ENCODE peak calls at places on chromosomes 6 and 20, in four cellular contexts. E is H1, U is Peyer's patch, H is uterus. L is an unnamed sample.

GRCh38 chr6:150573041-150573681 is 26.5 kb upstream of the PLEKHG1 start:
- DNase-seq in E (no peak), H (no peak), U (no peak), L (no peak)

GRCh38 chr6:15793288-15793687 is 130.5 kb upstream of the DTNBP1 start:
- DNase-seq in H (no peak), U (no peak), E (no peak), L (no peak)

GRCh38 chr20:25494506-25495188 is 87.2 kb downstream of the GINS1 start:
- DNase-seq in U (no peak), H (no peak), E (no peak), L (no peak)

GRCh38 chr6:56637640-56638039 is 5.0 kb downstream of the DST start:
- DNase-seq in E (no peak), H (no peak), U (no peak), L (peak; percentile 11)

GRCh38 chr20:36784900-36785299 is 11.3 kb upstream of the DSN1 start:
- DNase-seq in U (no peak), H (peak; percentile 62), E (no peak), L (no peak)

GRCh38 chr6:37491830-37492208 is 7.9 kb downstream of the CCDC167 start:
- DNase-seq in H (no peak), E (no peak), U (no peak), L (no peak)

GRCh38 chr6:110596354-110596753 is 119.9 kb upstream of the SLC22A16 start:
- DNase-seq in H (no peak), E (no peak), U (no peak), L (no peak)

GRCh38 chr6:85483861-85484260 is 34.0 kb downstream of the NT5E start:
- DNase-seq in U (no peak), E (no peak), H (no peak), L (no peak)

GRCh38 chr6:127051571-127052260 is 66.8 kb upstream of the RSPO3 start:
- DNase-seq in U (no peak), E (no peak), H (no peak), L (no peak)

GRCh38 chr6:56843476-56844349 is 111.2 kb upstream of the BEND6 start:
- DNase-seq in U (peak; percentile 23), H (peak; percentile 67), E (peak; percentile 92), L (peak; percentile 85)

GRCh38 chr6:39040080-39040673 is 8.4 kb upstream of the GLP1R start:
- DNase-seq in U (no peak), E (no peak), H (no peak), L (no peak)

GRCh38 chr6:30544666-30545272 is 11.5 kb downstream of the GNL1 start:
- DNase-seq in U (no peak), E (no peak), H (no peak), L (no peak)

GRCh38 chr20:32920066-32920465 is 61.3 kb downstream of the EFCAB8 start:
- DNase-seq in E (no peak), H (no peak), U (no peak), L (no peak)

GRCh38 chr6:3609388-3609787 is 142.1 kb downstream of the PXDC1 start:
- DNase-seq in E (peak; percentile 39), U (no peak), H (no peak), L (no peak)

GRCh38 chr20:3922223-3922982 is 33.2 kb downstream of the PANK2 start:
- DNase-seq in E (no peak), U (no peak), H (no peak), L (no peak)

GRCh38 chr20:51345601-51346101 is 196.9 kb downstream of the NFATC2 start:
- DNase-seq in U (no peak), H (no peak), E (no peak), L (peak; percentile 42)

GRCh38 chr6:113662688-113663333 is 194.3 kb upstream of the MARCKS start:
- DNase-seq in U (no peak), E (no peak), H (no peak), L (no peak)

GRCh38 chr6:166341915-166342292 is 441 bp downstream of the SFT2D1 start:
- DNase-seq in H (no peak), U (no peak), E (no peak), L (no peak)

GRCh38 chr20:38034961-38035360 is 1.4 kb downstream of the RPRD1B start:
- DNase-seq in U (no peak), H (no peak), E (no peak), L (no peak)

GRCh38 chr20:38034108-38034649 is 633 bp downstream of the RPRD1B start:
- DNase-seq in E (no peak), U (no peak), H (no peak), L (no peak)

GRCh38 chr20:38031957-38032356 is 1.3 kb downstream of the TTI1 start:
- DNase-seq in E (no peak), H (no peak), U (no peak), L (no peak)

GRCh38 chr20:38032585-38033329 is 499 bp downstream of the TTI1 start:
- DNase-seq in H (no peak), E (no peak), U (peak; percentile 62), L (no peak)

GRCh38 chr20:38033330-38034107 is at the start of the genes RPRD1B and TTI1:
- DNase-seq in E (peak; percentile 91), H (peak; percentile 93), U (peak; percentile 89), L (peak; percentile 74)
- TF ChIP-seq POLR2A in E (peak; percentile 91), H (peak; percentile 64), U (peak; percentile 63), L (peak; percentile 50)

GRCh38 chr6:42929088-42929927 is at the start of gene CNPY3:
- DNase-seq in E (peak; percentile 91), H (peak; percentile 91), U (peak; percentile 95), L (peak; percentile 94)
- TF ChIP-seq POLR2A in E (peak; percentile 56), H (peak; percentile 56), U (peak; percentile 75), L (peak; percentile 48)

GRCh38 chr6:75206338-75207210 is 721 bp upstream of the COL12A1 start:
- DNase-seq in E (peak; percentile 66), U (no peak), H (peak; percentile 56), L (no peak)
- TF ChIP-seq POLR2A in E (no peak), U (no peak), H (no peak), L (no peak)

DNA sequence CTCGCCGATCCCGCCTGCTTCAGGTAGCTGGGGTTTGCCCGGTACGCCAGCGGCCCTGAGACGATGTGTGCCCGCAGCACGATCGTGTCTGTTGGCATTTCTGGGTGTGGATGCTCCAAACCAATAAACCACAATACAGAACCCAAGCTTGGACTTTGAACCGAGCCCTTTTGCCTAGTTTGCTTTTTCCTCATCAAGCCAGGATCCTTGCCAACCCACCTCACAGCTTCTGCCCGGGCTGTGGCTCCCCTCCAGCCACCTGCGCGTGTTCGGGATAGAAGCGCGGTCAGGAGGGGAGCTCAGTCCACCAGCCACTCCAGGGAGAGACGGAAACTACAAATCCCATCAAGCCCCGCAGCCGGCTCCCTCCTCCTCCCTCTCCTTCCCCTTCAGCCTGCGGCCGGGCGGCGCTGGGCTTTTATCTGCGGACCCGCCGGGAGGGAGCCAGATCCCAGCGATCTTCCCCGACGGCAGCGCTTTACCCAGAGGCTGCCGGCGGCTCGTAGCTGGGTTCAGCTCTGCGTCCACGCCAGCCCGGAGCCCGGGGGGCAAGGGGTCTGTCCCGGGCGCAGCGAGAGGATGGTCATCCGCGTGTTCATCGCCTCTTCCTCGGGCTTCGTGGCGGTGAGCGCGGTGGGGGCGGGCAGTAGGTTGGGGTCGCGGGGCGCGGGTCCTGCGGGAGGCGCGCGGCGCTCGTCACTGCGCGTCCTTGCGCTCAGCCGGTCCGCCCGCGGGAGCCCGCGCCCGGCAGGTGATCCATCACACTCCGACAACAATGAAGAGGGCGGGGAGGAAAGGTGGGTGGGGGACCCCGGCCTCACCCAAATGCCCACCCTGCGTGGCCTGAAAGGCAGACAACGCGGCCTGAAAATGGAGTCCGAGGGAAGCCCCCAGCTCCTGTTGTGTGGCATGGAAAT is at the start of gene SH3BGRL2:
- DNase-seq in E (peak; percentile 90), U (peak; percentile 20), H (peak; percentile 67), L (peak; percentile 65)
- TF ChIP-seq POLR2A in E (no peak), U (peak; percentile 90), H (peak; percentile 48), L (no peak)

GRCh38 chr20:50336631-50337030 is 146.0 kb downstream of the CEBPB start:
- DNase-seq in E (no peak), H (no peak), U (no peak), L (no peak)

GRCh38 chr20:50335105-50335504 is 144.5 kb downstream of the CEBPB start:
- DNase-seq in E (no peak), U (no peak), H (no peak), L (peak; percentile 58)

GRCh38 chr20:50337521-50338466 is 147.2 kb downstream of the CEBPB start:
- DNase-seq in E (no peak), U (no peak), H (no peak), L (no peak)

GRCh38 chr20:50333856-50334255 is 143.2 kb downstream of the CEBPB start:
- DNase-seq in E (no peak), H (no peak), U (no peak), L (peak; percentile 79)

GRCh38 chr20:50335866-50336265 is 145.2 kb downstream of the CEBPB start:
- DNase-seq in H (no peak), U (no peak), E (no peak), L (no peak)
- TF ChIP-seq POLR2A in H (no peak), U (no peak), E (no peak), L (no peak)

GRCh38 chr20:20950620-20951019 is 155.5 kb downstream of the LINC00237 start:
- DNase-seq in E (no peak), U (no peak), H (no peak), L (no peak)
- TF ChIP-seq POLR2A in E (no peak), U (no peak), H (no peak), L (no peak)

GRCh38 chr20:31544600-31544999 is 30.4 kb downstream of the HM13 start:
- DNase-seq in E (no peak), U (no peak), H (no peak), L (no peak)

GRCh38 chr20:31547720-31548298 is 33.6 kb downstream of the HM13 start:
- DNase-seq in H (no peak), E (no peak), U (no peak), L (no peak)

GRCh38 chr20:31548823-31549512 is 34.7 kb downstream of the HM13 start:
- DNase-seq in E (no peak), H (no peak), U (no peak), L (no peak)

GRCh38 chr20:31549513-31549880 is 35.3 kb downstream of the HM13 start:
- DNase-seq in E (no peak), U (no peak), H (no peak), L (no peak)

GRCh38 chr20:31547017-31547675 is 32.9 kb downstream of the HM13 start:
- DNase-seq in E (peak; percentile 78), U (peak; percentile 75), H (peak; percentile 87), L (no peak)
- TF ChIP-seq POLR2A in E (peak; percentile 86), U (peak; percentile 58), H (peak; percentile 75), L (peak; percentile 63)

DNA sequence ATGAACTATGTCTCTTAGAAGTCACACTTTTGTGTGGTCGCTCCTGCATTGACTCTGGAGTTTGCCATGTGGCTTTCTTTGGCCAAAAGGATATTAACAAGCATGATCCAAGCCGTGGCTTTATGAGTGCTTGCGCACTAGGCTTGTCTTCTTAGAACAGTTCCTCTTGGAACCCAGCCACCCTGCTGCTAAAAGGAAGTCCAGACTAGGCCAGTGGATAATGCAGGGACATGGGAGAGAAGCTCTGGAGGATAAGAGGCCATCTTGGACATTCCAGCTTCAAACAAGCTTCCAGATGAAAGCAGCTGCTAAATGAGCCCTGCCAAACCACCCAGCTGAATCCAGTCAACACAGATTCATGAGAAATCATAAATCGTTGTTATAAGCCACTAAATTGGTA is 346.4 kb downstream of the CDC5L start:
- DNase-seq in U (no peak), E (no peak), H (peak; percentile 22), L (no peak)
- TF ChIP-seq POLR2A in U (no peak), E (no peak), H (no peak), L (no peak)